ENCODE peak calls at places on chromosome 11, in four cellular contexts. One of them, this sample, is unnamed.

GRCh38 chr11:71447791-71448256 is 369 bp downstream of the DHCR7 start:
- DNase-seq in IMR-90: no peak
- DNase-seq in H1: peak; percentile 83
- DNase-seq in neuronal stem cell: peak; percentile 48
- DNase-seq in this sample: peak; percentile 75

GRCh38 chr11:120316880-120317688 is 8.0 kb upstream of the TLCD5 start:
- DNase-seq in H1: no peak
- DNase-seq in neuronal stem cell: no peak
- DNase-seq in IMR-90: peak; percentile 29
- DNase-seq in this sample: peak; percentile 63

GRCh38 chr11:117020873-117021564 is 77.2 kb downstream of the SIK3 start:
- DNase-seq in neuronal stem cell: no peak
- DNase-seq in H1: no peak
- DNase-seq in IMR-90: no peak
- DNase-seq in this sample: no peak

GRCh38 chr11:106961518-106961917 is 56.8 kb downstream of the GUCY1A2 start:
- DNase-seq in IMR-90: peak; percentile 72
- DNase-seq in H1: no peak
- DNase-seq in neuronal stem cell: no peak
- DNase-seq in this sample: peak; percentile 26

GRCh38 chr11:75450236-75450635 is 17.2 kb upstream of the KLHL35 start:
- DNase-seq in IMR-90: no peak
- DNase-seq in neuronal stem cell: no peak
- DNase-seq in H1: no peak
- DNase-seq in this sample: no peak

GRCh38 chr11:74086242-74086884 is 77.5 kb upstream of the UCP3 start:
- DNase-seq in IMR-90: no peak
- DNase-seq in neuronal stem cell: no peak
- DNase-seq in H1: no peak
- DNase-seq in this sample: no peak

GRCh38 chr11:109706940-109707339 is 284.9 kb downstream of the C11orf87 start:
- DNase-seq in IMR-90: no peak
- DNase-seq in H1: no peak
- DNase-seq in neuronal stem cell: no peak
- DNase-seq in this sample: no peak

GRCh38 chr11:57646756-57647303 is 2.9 kb downstream of the YPEL4 start:
- DNase-seq in neuronal stem cell: no peak
- DNase-seq in IMR-90: no peak
- DNase-seq in H1: peak; percentile 76
- DNase-seq in this sample: peak; percentile 60

GRCh38 chr11:116787436-116787785 is 412 bp downstream of the ZPR1 start:
- DNase-seq in neuronal stem cell: no peak
- DNase-seq in IMR-90: peak; percentile 10
- DNase-seq in H1: no peak
- DNase-seq in this sample: no peak

GRCh38 chr11:35363246-35364100 is 55.9 kb downstream of the SLC1A2 start:
- DNase-seq in H1: no peak
- DNase-seq in IMR-90: no peak
- DNase-seq in neuronal stem cell: no peak
- DNase-seq in this sample: no peak

GRCh38 chr11:13760115-13760514 is 91.6 kb downstream of the FAR1 start:
- DNase-seq in neuronal stem cell: no peak
- DNase-seq in IMR-90: peak; percentile 6
- DNase-seq in H1: no peak
- DNase-seq in this sample: no peak

GRCh38 chr11:28133146-28133545 is 25.0 kb downstream of the METTL15 start:
- DNase-seq in H1: no peak
- DNase-seq in IMR-90: peak; percentile 34
- DNase-seq in neuronal stem cell: no peak
- DNase-seq in this sample: no peak

GRCh38 chr11:134466035-134466908 is 54.2 kb upstream of the B3GAT1 start:
- DNase-seq in neuronal stem cell: peak; percentile 12
- DNase-seq in H1: peak; percentile 55
- DNase-seq in IMR-90: no peak
- DNase-seq in this sample: peak; percentile 29

GRCh38 chr11:126992804-126993111 is 7.8 kb downstream of the KIRREL3 start:
- DNase-seq in IMR-90: peak; percentile 95
- DNase-seq in H1: no peak
- DNase-seq in neuronal stem cell: no peak
- DNase-seq in this sample: peak; percentile 13

DNA sequence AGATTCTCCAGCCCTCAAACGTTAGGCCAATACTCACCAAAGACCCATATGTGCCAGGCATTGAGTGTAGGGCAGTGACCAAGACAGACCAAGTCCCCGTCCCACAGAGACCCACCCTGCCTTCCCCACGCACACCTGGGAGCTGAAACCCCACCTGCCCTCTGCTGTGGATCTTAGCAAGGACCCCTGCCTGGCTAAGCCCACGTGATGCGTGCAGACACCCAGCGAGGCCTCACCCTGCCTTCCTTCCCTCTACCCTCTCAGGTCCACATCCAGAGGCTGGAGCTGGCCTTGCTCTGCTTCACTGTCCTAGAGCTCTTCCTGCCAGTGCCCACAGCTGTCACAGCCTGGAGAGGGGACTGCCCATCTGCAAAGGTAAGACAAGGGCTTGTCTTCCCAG is 10.2 kb downstream of the MS4A10 start:
- DNase-seq in H1: no peak
- DNase-seq in neuronal stem cell: no peak
- DNase-seq in IMR-90: no peak
- DNase-seq in this sample: no peak
- H3K4me1 ChIP-seq in H1: no peaks in the 10 kb centered on the region
- H3K4me1 ChIP-seq in neuronal stem cell: no peaks in the 10 kb centered on the region
- H3K4me1 ChIP-seq in IMR-90: no peaks in the 10 kb centered on the region
- H3K4me1 ChIP-seq in this sample: no peaks in the 10 kb centered on the region

DNA sequence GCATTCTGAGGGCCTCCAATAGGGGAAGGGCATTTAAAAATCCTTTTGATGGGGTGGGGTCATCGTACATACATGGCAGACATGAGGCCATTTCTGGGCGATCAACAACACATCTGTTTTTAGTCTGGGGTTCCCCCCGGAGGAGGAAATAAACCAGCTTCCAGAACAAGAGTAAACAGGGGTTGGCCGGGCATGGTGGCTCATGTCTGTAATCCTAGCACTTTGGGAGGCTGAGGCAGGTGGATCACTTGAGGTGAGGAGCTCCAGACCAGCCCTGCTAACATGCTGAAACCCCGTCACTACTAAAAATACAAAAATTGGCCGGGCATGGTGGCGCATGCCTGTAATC is 12.0 kb downstream of the PRSS23 start:
- DNase-seq in H1: no peak
- DNase-seq in neuronal stem cell: no peak
- DNase-seq in IMR-90: no peak
- DNase-seq in this sample: no peak
- H3K18ac ChIP-seq in H1: no peak overlapping the region
- H3K18ac ChIP-seq in neuronal stem cell: no peak overlapping the region
- H3K18ac ChIP-seq in IMR-90: no peak overlapping the region
- H3K18ac ChIP-seq in this sample: no peak overlapping the region

GRCh38 chr11:86981777-86982540 is 26.8 kb upstream of the FZD4 start:
- DNase-seq in H1: no peak
- DNase-seq in neuronal stem cell: no peak
- DNase-seq in IMR-90: no peak
- DNase-seq in this sample: no peak
- H3K4me1 ChIP-seq in H1: no peaks in the 10 kb centered on the region
- H3K4me1 ChIP-seq in neuronal stem cell: no peaks in the 10 kb centered on the region
- H3K4me1 ChIP-seq in IMR-90: no peaks in the 10 kb centered on the region
- H3K4me1 ChIP-seq in this sample: no peaks in the 10 kb centered on the region

GRCh38 chr11:60315866-60316265 is 11.2 kb upstream of the MS4A6E start:
- DNase-seq in neuronal stem cell: peak; percentile 35
- DNase-seq in H1: no peak
- DNase-seq in IMR-90: no peak
- DNase-seq in this sample: no peak

GRCh38 chr11:60318726-60319125 is 8.3 kb upstream of the MS4A6E start:
- DNase-seq in IMR-90: no peak
- DNase-seq in H1: no peak
- DNase-seq in neuronal stem cell: no peak
- DNase-seq in this sample: no peak

GRCh38 chr11:60316317-60316716 is 10.7 kb upstream of the MS4A6E start:
- DNase-seq in neuronal stem cell: no peak
- DNase-seq in H1: no peak
- DNase-seq in IMR-90: no peak
- DNase-seq in this sample: no peak

GRCh38 chr11:60310407-60310998 is 16.6 kb upstream of the MS4A6E start:
- DNase-seq in H1: no peak
- DNase-seq in IMR-90: no peak
- DNase-seq in neuronal stem cell: no peak
- DNase-seq in this sample: no peak

DNA sequence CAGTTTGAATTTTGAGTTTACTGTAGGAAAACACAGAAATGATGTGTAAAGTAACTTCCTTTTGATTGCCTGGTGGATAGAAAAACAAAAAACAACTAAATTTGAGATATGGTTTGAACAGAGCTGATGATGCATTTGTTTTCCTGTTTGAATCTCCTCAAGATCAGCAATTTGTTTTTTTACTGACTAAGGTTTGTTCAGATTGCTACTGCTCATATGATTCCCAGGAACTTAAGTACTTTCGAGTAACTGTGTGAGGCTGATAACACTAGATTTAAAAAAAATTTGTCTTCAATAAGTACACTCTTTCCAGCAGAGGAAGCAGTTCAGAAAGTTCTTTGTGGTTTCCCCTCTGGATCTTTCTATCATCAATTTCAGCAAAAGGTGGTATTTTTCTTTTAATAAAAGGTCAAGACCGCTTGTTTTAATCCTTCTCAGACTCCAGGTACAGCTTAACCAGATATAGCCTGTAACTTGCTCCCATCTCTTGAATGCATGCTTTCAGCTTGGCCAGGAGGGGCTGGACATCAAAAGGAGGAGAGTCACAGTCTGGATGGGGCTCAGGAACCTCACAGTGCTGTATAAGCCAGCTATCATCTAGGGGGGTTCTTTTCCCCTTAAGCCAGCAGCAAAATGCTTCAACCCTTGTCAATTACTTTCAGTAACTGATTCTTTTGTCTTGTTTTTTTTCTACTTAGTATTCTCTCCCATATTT is 12.3 kb upstream of the MS4A6E start:
- DNase-seq in H1: no peak
- DNase-seq in IMR-90: no peak
- DNase-seq in neuronal stem cell: no peak
- DNase-seq in this sample: no peak
- H3K18ac ChIP-seq in H1: no peak overlapping the region
- H3K18ac ChIP-seq in IMR-90: no peak overlapping the region
- H3K18ac ChIP-seq in neuronal stem cell: no peak overlapping the region
- H3K18ac ChIP-seq in this sample: no peak overlapping the region

GRCh38 chr11:111305871-111306270 is 7.5 kb downstream of the POU2AF3 start:
- DNase-seq in neuronal stem cell: no peak
- DNase-seq in IMR-90: no peak
- DNase-seq in H1: no peak
- DNase-seq in this sample: no peak
- H3K4me1 ChIP-seq in neuronal stem cell: no peaks in the 10 kb centered on the region
- H3K4me1 ChIP-seq in IMR-90: peaks cover 1% of the 10 kb centered on the region
- H3K4me1 ChIP-seq in H1: no peaks in the 10 kb centered on the region
- H3K4me1 ChIP-seq in this sample: no peaks in the 10 kb centered on the region

GRCh38 chr11:2928605-2929510 is at the start of gene PHLDA2:
- DNase-seq in neuronal stem cell: no peak
- DNase-seq in IMR-90: peak; percentile 85
- DNase-seq in H1: peak; percentile 75
- DNase-seq in this sample: peak; percentile 61
- H3K18ac ChIP-seq in neuronal stem cell: peak within 1 kb of the TSS; percentile 97
- H3K18ac ChIP-seq in IMR-90: peak within 1 kb of the TSS; percentile 79
- H3K18ac ChIP-seq in H1: peak within 1 kb of the TSS; percentile 83
- H3K18ac ChIP-seq in this sample: peak within 1 kb of the TSS; percentile 5

GRCh38 chr11:64603411-64604110 is 12.5 kb downstream of the SLC22A12 start:
- DNase-seq in H1: no peak
- DNase-seq in neuronal stem cell: no peak
- DNase-seq in IMR-90: no peak
- DNase-seq in this sample: no peak
- H3K4me1 ChIP-seq in H1: no peaks in the 10 kb centered on the region
- H3K4me1 ChIP-seq in neuronal stem cell: peaks cover 10% of the 10 kb centered on the region
- H3K4me1 ChIP-seq in IMR-90: no peaks in the 10 kb centered on the region
- H3K4me1 ChIP-seq in this sample: no peaks in the 10 kb centered on the region

DNA sequence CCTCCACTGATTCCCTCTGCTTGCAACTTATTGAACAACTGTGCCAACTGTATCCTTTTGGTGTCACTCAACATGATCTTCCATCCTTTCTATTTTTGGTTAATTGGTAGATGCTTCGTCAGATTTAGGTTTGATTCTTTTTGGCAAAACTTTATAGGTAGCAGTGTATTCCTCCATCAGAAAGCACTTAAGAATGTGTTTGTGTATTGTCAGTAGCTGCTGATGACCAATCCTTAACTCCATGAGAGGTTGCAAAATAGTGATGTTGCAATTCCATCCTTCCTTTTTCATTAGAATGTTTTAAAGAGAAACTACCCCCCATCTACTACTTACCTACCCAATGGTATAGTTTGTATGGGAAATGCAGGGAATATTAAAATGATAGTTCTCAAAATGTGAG is 22.1 kb downstream of the FAM76B start:
- DNase-seq in neuronal stem cell: no peak
- DNase-seq in IMR-90: peak; percentile 79
- DNase-seq in H1: no peak
- DNase-seq in this sample: no peak
- H3K18ac ChIP-seq in neuronal stem cell: no peak overlapping the region
- H3K18ac ChIP-seq in IMR-90: no peak overlapping the region
- H3K18ac ChIP-seq in H1: no peak overlapping the region
- H3K18ac ChIP-seq in this sample: no peak overlapping the region

DNA sequence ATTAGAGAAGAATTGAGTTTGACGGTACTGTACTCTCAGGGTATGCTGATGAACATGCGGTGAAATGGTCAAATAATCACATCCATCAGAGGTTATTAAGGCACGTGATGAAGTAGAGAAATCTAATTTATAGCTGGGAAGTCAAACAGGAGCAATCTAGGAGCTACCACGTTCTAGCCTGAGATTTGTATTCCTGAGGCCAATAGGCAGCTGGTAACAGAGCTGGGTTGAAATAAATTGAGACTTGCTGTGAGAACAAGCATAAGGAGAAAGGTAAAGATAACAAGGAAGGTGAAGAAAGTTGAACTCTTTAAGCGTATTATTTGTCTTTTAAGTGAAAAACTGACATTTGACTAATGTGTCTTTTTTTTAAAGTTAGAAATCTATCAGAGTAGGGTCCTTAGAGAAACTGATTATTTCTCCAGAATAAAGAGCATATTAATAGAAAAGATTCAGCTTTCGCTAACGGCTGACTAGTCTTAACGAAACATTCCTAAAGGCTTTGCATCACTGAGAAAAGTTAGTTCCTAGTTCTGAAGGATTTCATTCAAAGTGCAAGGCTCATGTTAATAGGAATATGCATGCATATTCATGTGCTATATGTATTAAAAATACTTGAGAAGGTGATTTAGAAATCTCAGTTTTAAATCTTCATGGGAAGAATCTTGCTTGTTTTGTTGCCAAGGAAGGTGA is 5.2 kb upstream of the WEE1 start:
- DNase-seq in H1: no peak
- DNase-seq in IMR-90: peak; percentile 28
- DNase-seq in neuronal stem cell: no peak
- DNase-seq in this sample: peak; percentile 57
- H3K4me1 ChIP-seq in H1: peaks cover 17% of the 10 kb centered on the region
- H3K4me1 ChIP-seq in IMR-90: peaks cover 8% of the 10 kb centered on the region
- H3K4me1 ChIP-seq in neuronal stem cell: peaks cover 22% of the 10 kb centered on the region
- H3K4me1 ChIP-seq in this sample: peaks cover 9% of the 10 kb centered on the region

GRCh38 chr11:66686801-66687750 is 9.4 kb upstream of the RBM4B start:
- DNase-seq in H1: no peak
- DNase-seq in neuronal stem cell: no peak
- DNase-seq in IMR-90: no peak
- DNase-seq in this sample: peak; percentile 8
- H3K18ac ChIP-seq in H1: no peak overlapping the region
- H3K18ac ChIP-seq in neuronal stem cell: peak overlapping the region; percentile 19
- H3K18ac ChIP-seq in IMR-90: no peak overlapping the region
- H3K18ac ChIP-seq in this sample: no peak overlapping the region

This sample was measured in mesendoderm.